ENCODE peak calls at places on chromosomes 16 and 17, in six cellular contexts. D, G, M, A, N and F are unnamed samples. For H3K4me1, the result is how much of the 10 kb centered on the place peaks cover.

GRCh38 chr16:54027126-54027922 is 259.3 kb downstream of the IRX3 start:
- DNase-seq in G (no peak), D (no peak), M (no peak), N (no peak), A (no peak), F (no peak)

GRCh38 chr17:2849327-2849670 is 53.1 kb downstream of the RAP1GAP2 start:
- DNase-seq in A (no peak), G (no peak), N (no peak), D (no peak), M (peak), F (no peak)

GRCh38 chr16:85048921-85049562 is 21.4 kb downstream of the KIAA0513 start:
- DNase-seq in N (no peak), D (no peak), M (peak), A (no peak), G (no peak), F (no peak)

GRCh38 chr17:30556374-30557332 is 79.4 kb downstream of the GOSR1 start:
- DNase-seq in G (no peak), M (no peak), N (no peak), A (no peak), D (no peak), F (no peak)

GRCh38 chr17:69423450-69423849 is 9.0 kb downstream of the MAP2K6 start:
- DNase-seq in A (no peak), M (no peak), D (no peak), G (no peak), N (no peak), F (no peak)

GRCh38 chr17:41777157-41777578 is 9.3 kb downstream of the JUP start:
- DNase-seq in N (no peak), G (no peak), A (no peak), D (no peak), M (peak), F (no peak)

GRCh38 chr16:72083778-72084404 is 9.5 kb downstream of the TXNL4B start:
- DNase-seq in G (no peak), D (no peak), M (no peak), N (no peak), A (no peak), F (no peak)

GRCh38 chr17:31415004-31415454 is 23.6 kb downstream of the RAB11FIP4 start:
- DNase-seq in N (no peak), M (no peak), A (no peak), D (no peak), G (no peak), F (no peak)

GRCh38 chr16:77963185-77964044 is 58.9 kb upstream of the CLEC3A start:
- DNase-seq in A (no peak), G (no peak), M (no peak), D (no peak), N (no peak), F (no peak)

GRCh38 chr17:40557531-40558299 is 7.6 kb downstream of the CCR7 start:
- DNase-seq in G (no peak), A (no peak), N (no peak), M (no peak), D (no peak), F (peak)

GRCh38 chr17:40070895-40071719 is 8.3 kb downstream of the THRA start:
- DNase-seq in M (no peak), D (peak), A (no peak), G (no peak), N (no peak), F (no peak)

GRCh38 chr17:33888455-33888854 is 366.6 kb upstream of the CCL2 start:
- DNase-seq in N (no peak), M (peak), D (no peak), G (no peak), A (no peak), F (no peak)

GRCh38 chr17:33889079-33889478 is 366.0 kb upstream of the CCL2 start:
- DNase-seq in G (no peak), A (no peak), N (no peak), M (no peak), D (no peak), F (no peak)

GRCh38 chr17:33893192-33893591 is 361.9 kb upstream of the CCL2 start:
- DNase-seq in A (no peak), G (no peak), N (no peak), M (no peak), D (no peak), F (no peak)

GRCh38 chr17:33892677-33893076 is 362.4 kb upstream of the CCL2 start:
- DNase-seq in G (no peak), N (no peak), D (no peak), A (no peak), M (no peak), F (no peak)

GRCh38 chr17:33889766-33890165 is 365.3 kb upstream of the CCL2 start:
- DNase-seq in N (no peak), G (no peak), D (no peak), M (no peak), A (no peak), F (no peak)
- H3K4me1 ChIP-seq in N (under half), G (under half), D (under half), M (under half), A (under half), F (under half)

GRCh38 chr16:12482821-12483220 is 320.9 kb downstream of the CPPED1 start:
- DNase-seq in G (no peak), D (no peak), N (no peak), M (no peak), A (no peak), F (no peak)
- H3K4me1 ChIP-seq in G (under half), D (under half), N (under half), M (under half), A (under half), F (under half)

GRCh38 chr17:9668532-9668931 is 23.2 kb downstream of the USP43 start:
- DNase-seq in G (no peak), N (no peak), A (no peak), D (no peak), M (no peak), F (no peak)
- H3K4me1 ChIP-seq in G (under half), N (under half), A (under half), D (under half), M (under half), F (under half)

DNA sequence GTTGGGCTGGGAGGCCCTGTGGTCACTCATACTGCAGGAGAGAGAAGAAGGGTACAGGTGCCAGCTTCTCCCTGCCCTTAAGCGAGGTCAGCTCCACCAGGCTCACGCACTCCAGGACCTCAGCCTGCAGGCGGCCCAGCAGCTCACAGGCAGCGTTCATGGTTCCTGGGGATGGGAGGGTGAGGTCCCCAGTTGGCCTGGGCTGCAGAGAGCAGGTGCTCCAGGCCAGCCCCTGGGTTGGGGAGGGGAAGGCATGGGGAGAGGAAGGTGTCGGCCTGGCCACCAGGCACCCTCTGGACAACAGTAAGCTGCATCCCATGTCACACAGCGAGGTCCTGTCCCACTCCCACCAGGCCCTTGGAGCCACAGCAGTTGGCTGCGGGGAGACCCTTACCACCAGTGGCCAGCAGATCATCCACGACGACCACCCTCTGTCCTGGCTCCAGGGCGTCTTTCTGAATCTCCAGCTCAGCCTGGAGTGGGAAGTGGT is 2.0 kb downstream of the APRT start:
- DNase-seq in N (no peak), M (no peak), A (no peak), D (no peak), G (no peak), F (no peak)
- H3K4me1 ChIP-seq in N (under half), M (under half), A (under half), D (under half), G (half or more), F (under half)

DNA sequence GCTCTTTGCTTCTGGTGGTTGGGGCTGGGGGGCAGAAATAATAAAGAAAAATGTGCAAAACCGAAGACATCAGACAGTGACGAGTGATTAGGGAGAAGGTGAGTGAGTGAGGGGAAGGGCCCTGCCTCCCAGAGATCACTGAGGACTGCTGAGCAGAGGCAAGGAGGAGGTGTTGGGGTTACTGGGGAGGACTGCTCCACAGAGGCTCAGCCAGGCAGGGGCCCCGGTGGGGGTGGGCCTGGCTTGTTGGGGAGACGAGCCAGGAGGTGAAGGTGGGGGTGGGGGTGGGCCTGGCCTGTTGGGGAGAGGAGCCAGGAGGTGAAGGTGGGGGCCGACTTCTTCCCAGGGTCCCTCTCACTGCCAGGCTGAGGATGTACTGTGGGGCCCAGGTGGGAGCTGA is 2.0 kb upstream of the DEF8 start:
- DNase-seq in N (no peak), M (no peak), A (no peak), D (no peak), G (no peak), F (no peak)
- H3K4me1 ChIP-seq in N (under half), M (under half), A (under half), D (under half), G (under half), F (under half)

DNA sequence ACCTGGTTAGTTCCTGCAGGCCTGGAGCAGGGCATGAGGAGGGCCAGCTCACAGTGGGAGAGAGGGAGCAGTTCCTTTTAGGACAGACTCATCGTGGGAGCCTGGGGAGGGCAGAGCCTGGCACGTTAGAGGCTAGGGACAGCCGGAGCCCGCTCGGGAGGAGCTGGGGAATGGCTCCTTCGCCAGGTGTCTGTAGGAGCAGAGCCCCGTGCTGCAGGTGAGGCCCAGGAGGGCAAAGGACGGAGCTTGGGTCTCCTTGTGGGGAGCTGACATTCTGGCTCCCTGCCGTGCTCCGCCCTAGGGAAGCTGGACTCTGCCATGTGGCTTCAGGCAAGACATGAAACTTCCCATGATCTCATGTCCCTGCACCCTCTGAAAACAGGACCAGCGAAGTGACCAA is 18.7 kb upstream of the MTSS2 start:
- DNase-seq in D (no peak), N (no peak), A (no peak), G (no peak), M (no peak), F (no peak)
- H3K4me1 ChIP-seq in D (under half), N (under half), A (under half), G (half or more), M (under half), F (under half)

DNA sequence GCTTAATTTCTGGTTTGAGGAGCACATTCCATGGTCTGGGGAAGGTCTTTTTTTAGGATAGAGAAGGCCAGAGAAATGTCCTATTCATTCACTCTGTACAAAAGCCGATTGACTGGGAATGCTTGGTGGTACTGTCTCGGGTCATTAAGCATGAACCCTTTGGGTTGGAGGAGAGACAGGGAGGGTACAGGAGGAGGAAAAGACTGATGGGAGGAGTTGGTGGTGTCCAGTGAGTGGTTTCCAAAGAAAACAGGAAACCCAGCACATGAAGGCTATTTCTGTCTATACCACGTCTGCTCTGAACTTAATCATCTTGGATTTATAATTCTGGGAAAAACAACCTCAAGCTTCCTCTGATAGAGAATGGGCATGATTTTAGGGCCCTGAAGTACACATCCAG is 111.9 kb downstream of the XYLT1 start:
- DNase-seq in N (no peak), M (no peak), D (no peak), G (no peak), A (no peak), F (no peak)
- H3K4me1 ChIP-seq in N (half or more), M (under half), D (under half), G (under half), A (under half), F (half or more)

DNA sequence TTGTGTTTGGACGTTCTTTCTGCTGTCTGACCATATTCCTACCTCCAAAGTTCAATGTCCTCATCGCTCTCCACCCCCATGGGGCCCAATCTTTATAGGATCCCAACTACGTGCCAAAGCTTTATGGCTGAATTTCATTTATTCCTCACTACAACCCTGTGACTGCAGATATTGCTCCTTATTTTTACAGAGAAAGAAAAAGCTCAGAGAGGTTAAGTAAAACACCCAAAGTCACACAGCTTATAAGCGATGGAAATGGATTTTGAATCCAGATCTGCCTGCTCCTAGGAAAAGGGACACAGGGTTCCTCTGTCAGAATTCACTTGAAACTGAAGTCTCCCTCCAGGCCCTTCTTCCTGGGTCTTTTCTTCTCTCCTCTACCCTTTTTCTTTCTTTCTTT is 9.3 kb downstream of the NGFR start:
- DNase-seq in A (no peak), D (no peak), G (no peak), M (no peak), N (no peak), F (no peak)
- H3K4me1 ChIP-seq in A (under half), D (under half), G (under half), M (under half), N (under half), F (under half)

GRCh38 chr17:48755346-48755745 is 26.8 kb upstream of the HOXB13 start:
- DNase-seq in G (no peak), N (no peak), M (no peak), D (no peak), A (no peak), F (no peak)
- H3K4me1 ChIP-seq in G (under half), N (under half), M (under half), D (under half), A (under half), F (under half)